ENCODE peak calls at places on chromosomes 11 and 22, in eight cellular contexts. One of them, this sample, is unnamed.

GRCh38 chr11:30960387-30960992 is 374.3 kb upstream of the MPPED2 start:
- DNase-seq in EL: no peak
- DNase-seq in HS-27A: no peak
- DNase-seq in HCEC 1CT: no peak
- DNase-seq in effector memory CD4-positive, alpha-beta T cell: no peak
- DNase-seq in progenitor cell of endocrine pancreas: no peak
- DNase-seq in GM23248: peak
- DNase-seq in NCI-H2081: peak
- DNase-seq in this sample: peak

GRCh38 chr11:94145431-94145830 is 16.8 kb downstream of the PANX1 start:
- DNase-seq in progenitor cell of endocrine pancreas: no peak
- DNase-seq in EL: no peak
- DNase-seq in HCEC 1CT: no peak
- DNase-seq in effector memory CD4-positive, alpha-beta T cell: no peak
- DNase-seq in HS-27A: no peak
- DNase-seq in GM23248: no peak
- DNase-seq in NCI-H2081: no peak
- DNase-seq in this sample: no peak

GRCh38 chr11:94450061-94450460 is 43.6 kb downstream of the MRE11 start:
- DNase-seq in EL: peak
- DNase-seq in HS-27A: no peak
- DNase-seq in effector memory CD4-positive, alpha-beta T cell: no peak
- DNase-seq in HCEC 1CT: peak
- DNase-seq in NCI-H2081: no peak
- DNase-seq in progenitor cell of endocrine pancreas: no peak
- DNase-seq in GM23248: peak
- DNase-seq in this sample: no peak

GRCh38 chr11:4826425-4826824 is 5.3 kb downstream of the OR51F2 start:
- DNase-seq in effector memory CD4-positive, alpha-beta T cell: no peak
- DNase-seq in HS-27A: no peak
- DNase-seq in progenitor cell of endocrine pancreas: no peak
- DNase-seq in GM23248: no peak
- DNase-seq in HCEC 1CT: peak
- DNase-seq in EL: no peak
- DNase-seq in NCI-H2081: no peak
- DNase-seq in this sample: no peak

GRCh38 chr11:127106142-127106541 is 105.6 kb upstream of the KIRREL3 start:
- DNase-seq in NCI-H2081: peak
- DNase-seq in EL: peak
- DNase-seq in progenitor cell of endocrine pancreas: peak
- DNase-seq in HS-27A: no peak
- DNase-seq in effector memory CD4-positive, alpha-beta T cell: no peak
- DNase-seq in GM23248: peak
- DNase-seq in HCEC 1CT: no peak
- DNase-seq in this sample: peak

GRCh38 chr11:126072141-126072741 is 9.6 kb upstream of the CDON start:
- DNase-seq in GM23248: no peak
- DNase-seq in effector memory CD4-positive, alpha-beta T cell: no peak
- DNase-seq in progenitor cell of endocrine pancreas: no peak
- DNase-seq in NCI-H2081: no peak
- DNase-seq in EL: no peak
- DNase-seq in HCEC 1CT: no peak
- DNase-seq in HS-27A: no peak
- DNase-seq in this sample: no peak

GRCh38 chr22:41915035-41915782 is at the start of gene SHISA8:
- DNase-seq in HCEC 1CT: no peak
- DNase-seq in GM23248: peak
- DNase-seq in effector memory CD4-positive, alpha-beta T cell: peak
- DNase-seq in progenitor cell of endocrine pancreas: peak
- DNase-seq in NCI-H2081: no peak
- DNase-seq in HS-27A: no peak
- DNase-seq in EL: peak
- DNase-seq in this sample: no peak

GRCh38 chr22:48350456-48350855 is 1477.2 kb downstream of the BRD1 start:
- DNase-seq in progenitor cell of endocrine pancreas: no peak
- DNase-seq in effector memory CD4-positive, alpha-beta T cell: no peak
- DNase-seq in EL: no peak
- DNase-seq in HCEC 1CT: no peak
- DNase-seq in GM23248: no peak
- DNase-seq in HS-27A: no peak
- DNase-seq in NCI-H2081: no peak
- DNase-seq in this sample: no peak

GRCh38 chr11:66371627-66372415 is at the start of gene SLC29A2:
- DNase-seq in HS-27A: no peak
- DNase-seq in progenitor cell of endocrine pancreas: peak
- DNase-seq in effector memory CD4-positive, alpha-beta T cell: peak
- DNase-seq in HCEC 1CT: no peak
- DNase-seq in GM23248: peak
- DNase-seq in NCI-H2081: peak
- DNase-seq in EL: no peak
- DNase-seq in this sample: peak

GRCh38 chr11:65625628-65626342 is 10.2 kb downstream of the PCNX3 start:
- DNase-seq in NCI-H2081: peak
- DNase-seq in progenitor cell of endocrine pancreas: no peak
- DNase-seq in GM23248: peak
- DNase-seq in HCEC 1CT: peak
- DNase-seq in effector memory CD4-positive, alpha-beta T cell: peak
- DNase-seq in HS-27A: no peak
- DNase-seq in EL: peak
- DNase-seq in this sample: no peak

GRCh38 chr11:35029979-35030378 is 109.0 kb upstream of the CD44 start:
- DNase-seq in NCI-H2081: no peak
- DNase-seq in GM23248: peak
- DNase-seq in effector memory CD4-positive, alpha-beta T cell: peak
- DNase-seq in HCEC 1CT: peak
- DNase-seq in progenitor cell of endocrine pancreas: no peak
- DNase-seq in EL: peak
- DNase-seq in HS-27A: peak
- DNase-seq in this sample: no peak